ENCODE peak calls at places on chromosomes 11 and 22, in ten cellular contexts. One of them, this sample, is unnamed.

GRCh38 chr11:130379276-130379675 is 49.1 kb downstream of the ADAMTS8 start:
- DNase-seq in osteoblast: no peak
- DNase-seq in mammary epithelial cell: no peak
- DNase-seq in endothelial cell: no peak
- DNase-seq in stimulated activated CD4-positive, alpha-beta T cell treated with anti-CD3 and anti-CD28 coated beads, Interleukin-1b, Interleukin-23, amount 100 ng/mL, for 1 hour: no peak
- DNase-seq in HTR-8/SVneo: no peak
- DNase-seq in activated T-helper 1 cell treated with Interleukin-2 at 50 U/mL for 16 hours: no peak
- DNase-seq in hippocampal formation: no peak
- DNase-seq in HEK293T: no peak
- DNase-seq in iPS DF 19.7: no peak
- DNase-seq in this sample: no peak

GRCh38 chr11:109926941-109927340 is 166.3 kb upstream of the ZC3H12C start:
- DNase-seq in osteoblast: no peak
- DNase-seq in mammary epithelial cell: no peak
- DNase-seq in endothelial cell: no peak
- DNase-seq in stimulated activated CD4-positive, alpha-beta T cell treated with anti-CD3 and anti-CD28 coated beads, Interleukin-1b, Interleukin-23, amount 100 ng/mL, for 1 hour: no peak
- DNase-seq in HTR-8/SVneo: no peak
- DNase-seq in activated T-helper 1 cell treated with Interleukin-2 at 50 U/mL for 16 hours: no peak
- DNase-seq in hippocampal formation: no peak
- DNase-seq in HEK293T: no peak
- DNase-seq in iPS DF 19.7: no peak
- DNase-seq in this sample: no peak

GRCh38 chr11:6682591-6682935 is 577 bp downstream of the MRPL17 start:
- DNase-seq in osteoblast: no peak
- DNase-seq in mammary epithelial cell: no peak
- DNase-seq in endothelial cell: no peak
- DNase-seq in stimulated activated CD4-positive, alpha-beta T cell treated with anti-CD3 and anti-CD28 coated beads, Interleukin-1b, Interleukin-23, amount 100 ng/mL, for 1 hour: no peak
- DNase-seq in HTR-8/SVneo: no peak
- DNase-seq in activated T-helper 1 cell treated with Interleukin-2 at 50 U/mL for 16 hours: no peak
- DNase-seq in hippocampal formation: no peak
- DNase-seq in HEK293T: no peak
- DNase-seq in iPS DF 19.7: no peak
- DNase-seq in this sample: no peak

GRCh38 chr11:78714539-78714938 is 139.9 kb upstream of the NARS2 start:
- DNase-seq in osteoblast: no peak
- DNase-seq in mammary epithelial cell: no peak
- DNase-seq in endothelial cell: no peak
- DNase-seq in stimulated activated CD4-positive, alpha-beta T cell treated with anti-CD3 and anti-CD28 coated beads, Interleukin-1b, Interleukin-23, amount 100 ng/mL, for 1 hour: no peak
- DNase-seq in HTR-8/SVneo: no peak
- DNase-seq in activated T-helper 1 cell treated with Interleukin-2 at 50 U/mL for 16 hours: no peak
- DNase-seq in hippocampal formation: no peak
- DNase-seq in HEK293T: no peak
- DNase-seq in iPS DF 19.7: no peak
- DNase-seq in this sample: no peak

GRCh38 chr11:64987998-64988854 is 8.5 kb downstream of the BATF2 start:
- DNase-seq in osteoblast: no peak
- DNase-seq in mammary epithelial cell: no peak
- DNase-seq in endothelial cell: no peak
- DNase-seq in stimulated activated CD4-positive, alpha-beta T cell treated with anti-CD3 and anti-CD28 coated beads, Interleukin-1b, Interleukin-23, amount 100 ng/mL, for 1 hour: no peak
- DNase-seq in HTR-8/SVneo: no peak
- DNase-seq in activated T-helper 1 cell treated with Interleukin-2 at 50 U/mL for 16 hours: no peak
- DNase-seq in hippocampal formation: no peak
- DNase-seq in HEK293T: no peak
- DNase-seq in iPS DF 19.7: no peak
- DNase-seq in this sample: no peak

GRCh38 chr11:100727410-100727809 is 40.3 kb downstream of the ARHGAP42 start:
- DNase-seq in osteoblast: no peak
- DNase-seq in mammary epithelial cell: no peak
- DNase-seq in endothelial cell: no peak
- DNase-seq in stimulated activated CD4-positive, alpha-beta T cell treated with anti-CD3 and anti-CD28 coated beads, Interleukin-1b, Interleukin-23, amount 100 ng/mL, for 1 hour: no peak
- DNase-seq in HTR-8/SVneo: no peak
- DNase-seq in activated T-helper 1 cell treated with Interleukin-2 at 50 U/mL for 16 hours: no peak
- DNase-seq in hippocampal formation: no peak
- DNase-seq in HEK293T: no peak
- DNase-seq in iPS DF 19.7: no peak
- DNase-seq in this sample: no peak

GRCh38 chr11:31641477-31642062 is 132.0 kb downstream of the ELP4 start:
- DNase-seq in osteoblast: no peak
- DNase-seq in mammary epithelial cell: no peak
- DNase-seq in endothelial cell: peak
- DNase-seq in stimulated activated CD4-positive, alpha-beta T cell treated with anti-CD3 and anti-CD28 coated beads, Interleukin-1b, Interleukin-23, amount 100 ng/mL, for 1 hour: no peak
- DNase-seq in HTR-8/SVneo: peak
- DNase-seq in activated T-helper 1 cell treated with Interleukin-2 at 50 U/mL for 16 hours: no peak
- DNase-seq in hippocampal formation: no peak
- DNase-seq in HEK293T: peak
- DNase-seq in iPS DF 19.7: peak
- DNase-seq in this sample: peak

GRCh38 chr11:95248666-95249467 is 17.9 kb upstream of the SESN3 start:
- DNase-seq in osteoblast: no peak
- DNase-seq in mammary epithelial cell: no peak
- DNase-seq in endothelial cell: no peak
- DNase-seq in stimulated activated CD4-positive, alpha-beta T cell treated with anti-CD3 and anti-CD28 coated beads, Interleukin-1b, Interleukin-23, amount 100 ng/mL, for 1 hour: no peak
- DNase-seq in HTR-8/SVneo: no peak
- DNase-seq in activated T-helper 1 cell treated with Interleukin-2 at 50 U/mL for 16 hours: no peak
- DNase-seq in hippocampal formation: no peak
- DNase-seq in HEK293T: peak
- DNase-seq in iPS DF 19.7: no peak
- DNase-seq in this sample: no peak

GRCh38 chr11:10305262-10305963 is 540 bp downstream of the ADM start:
- DNase-seq in osteoblast: peak
- DNase-seq in mammary epithelial cell: peak
- DNase-seq in endothelial cell: peak
- DNase-seq in stimulated activated CD4-positive, alpha-beta T cell treated with anti-CD3 and anti-CD28 coated beads, Interleukin-1b, Interleukin-23, amount 100 ng/mL, for 1 hour: no peak
- DNase-seq in HTR-8/SVneo: no peak
- DNase-seq in activated T-helper 1 cell treated with Interleukin-2 at 50 U/mL for 16 hours: no peak
- DNase-seq in hippocampal formation: no peak
- DNase-seq in HEK293T: peak
- DNase-seq in iPS DF 19.7: no peak
- DNase-seq in this sample: peak

GRCh38 chr11:58829736-58830135 is 14.8 kb downstream of the GLYATL2 start:
- DNase-seq in osteoblast: peak
- DNase-seq in mammary epithelial cell: peak
- DNase-seq in endothelial cell: no peak
- DNase-seq in stimulated activated CD4-positive, alpha-beta T cell treated with anti-CD3 and anti-CD28 coated beads, Interleukin-1b, Interleukin-23, amount 100 ng/mL, for 1 hour: no peak
- DNase-seq in HTR-8/SVneo: peak
- DNase-seq in activated T-helper 1 cell treated with Interleukin-2 at 50 U/mL for 16 hours: no peak
- DNase-seq in hippocampal formation: no peak
- DNase-seq in HEK293T: no peak
- DNase-seq in iPS DF 19.7: no peak
- DNase-seq in this sample: peak

GRCh38 chr11:9530901-9531625 is 42.4 kb upstream of the WEE1 start:
- DNase-seq in osteoblast: peak
- DNase-seq in mammary epithelial cell: no peak
- DNase-seq in endothelial cell: no peak
- DNase-seq in stimulated activated CD4-positive, alpha-beta T cell treated with anti-CD3 and anti-CD28 coated beads, Interleukin-1b, Interleukin-23, amount 100 ng/mL, for 1 hour: no peak
- DNase-seq in HTR-8/SVneo: no peak
- DNase-seq in activated T-helper 1 cell treated with Interleukin-2 at 50 U/mL for 16 hours: no peak
- DNase-seq in hippocampal formation: no peak
- DNase-seq in HEK293T: no peak
- DNase-seq in iPS DF 19.7: no peak
- DNase-seq in this sample: no peak

GRCh38 chr11:64449381-64450167 is 90.6 kb downstream of the RPS6KA4 start:
- DNase-seq in osteoblast: peak
- DNase-seq in mammary epithelial cell: peak
- DNase-seq in endothelial cell: peak
- DNase-seq in stimulated activated CD4-positive, alpha-beta T cell treated with anti-CD3 and anti-CD28 coated beads, Interleukin-1b, Interleukin-23, amount 100 ng/mL, for 1 hour: peak
- DNase-seq in HTR-8/SVneo: peak
- DNase-seq in activated T-helper 1 cell treated with Interleukin-2 at 50 U/mL for 16 hours: peak
- DNase-seq in hippocampal formation: no peak
- DNase-seq in HEK293T: peak
- DNase-seq in iPS DF 19.7: peak
- DNase-seq in this sample: peak

GRCh38 chr22:44746836-44747519 is 5.4 kb upstream of the ARHGAP8 start:
- DNase-seq in osteoblast: peak
- DNase-seq in mammary epithelial cell: no peak
- DNase-seq in endothelial cell: no peak
- DNase-seq in stimulated activated CD4-positive, alpha-beta T cell treated with anti-CD3 and anti-CD28 coated beads, Interleukin-1b, Interleukin-23, amount 100 ng/mL, for 1 hour: no peak
- DNase-seq in HTR-8/SVneo: no peak
- DNase-seq in activated T-helper 1 cell treated with Interleukin-2 at 50 U/mL for 16 hours: no peak
- DNase-seq in hippocampal formation: no peak
- DNase-seq in HEK293T: no peak
- DNase-seq in iPS DF 19.7: no peak
- DNase-seq in this sample: no peak

This sample was measured in GM23248.